ENCODE peak calls at places on chromosomes 5 and 9, in eight cellular contexts. R is NCI-H187 treated with DMSO at 0.1 percent for 48 hours; J is H4; S is NCI-H1436; U is EL; X is CD4-positive, alpha-beta T cell; M is CD8-positive, alpha-beta memory T cell; G is GM18507. A is an unnamed sample.

GRCh38 chr5:43769576-43770352 is 166.8 kb downstream of the NNT start:
- DNase-seq in R (no peak), J (no peak), S (no peak), U (no peak), X (no peak), M (no peak), G (no peak), A (no peak)

GRCh38 chr5:149172261-149172660 is 31.0 kb downstream of the ABLIM3 start:
- DNase-seq in R (no peak), J (no peak), S (no peak), U (peak; percentile 95), X (no peak), M (no peak), G (no peak), A (peak; percentile 65)

GRCh38 chr9:133356391-133357091 is at the start of the genes SURF1 and SURF2:
- DNase-seq in R (no peak), J (peak; percentile 42), S (peak; percentile 77), U (peak; percentile 82), X (peak; percentile 83), M (peak; percentile 83), G (peak; percentile 78), A (peak; percentile 93)

GRCh38 chr9:104386425-104387069 is 117.5 kb upstream of the OR13F1 start:
- DNase-seq in R (peak; percentile 25), J (peak; percentile 49), S (peak; percentile 44), U (peak; percentile 25), X (no peak), M (no peak), G (no peak), A (peak; percentile 59)

GRCh38 chr9:95874303-95874988 is 1.0 kb upstream of the ERCC6L2 start:
- DNase-seq in R (no peak), J (no peak), S (no peak), U (peak; percentile 45), X (no peak), M (no peak), G (no peak), A (peak; percentile 45)

GRCh38 chr5:181052526-181052927 is 12.5 kb downstream of the BTNL9 start:
- DNase-seq in R (no peak), J (no peak), S (no peak), U (no peak), X (no peak), M (no peak), G (no peak), A (peak; percentile 16)

GRCh38 chr5:10421841-10422691 is 19.6 kb upstream of the ROPN1L start:
- DNase-seq in R (no peak), J (no peak), S (no peak), U (no peak), X (no peak), M (no peak), G (no peak), A (no peak)

GRCh38 chr9:98142182-98142924 is 23.3 kb upstream of the TRIM14 start:
- DNase-seq in R (no peak), J (peak; percentile 71), S (no peak), U (no peak), X (no peak), M (no peak), G (no peak), A (peak; percentile 5)

GRCh38 chr5:176365663-176366574 is 632 bp downstream of the ARL10 start:
- DNase-seq in R (no peak), J (no peak), S (no peak), U (peak; percentile 77), X (no peak), M (peak; percentile 31), G (no peak), A (peak; percentile 82)

GRCh38 chr5:176658007-176658599 is 10.8 kb downstream of the TSPAN17 start:
- DNase-seq in R (peak; percentile 18), J (peak; percentile 83), S (peak; percentile 11), U (peak; percentile 62), X (peak; percentile 44), M (peak; percentile 41), G (no peak), A (peak; percentile 80)

GRCh38 chr9:4069457-4070162 is 230.3 kb downstream of the GLIS3 start:
- DNase-seq in R (no peak), J (no peak), S (no peak), U (no peak), X (no peak), M (no peak), G (no peak), A (no peak)

GRCh38 chr5:97044057-97044456 is 98.4 kb downstream of the LIX1 start:
- DNase-seq in R (no peak), J (peak; percentile 30), S (no peak), U (peak; percentile 23), X (no peak), M (no peak), G (no peak), A (peak; percentile 31)

GRCh38 chr5:6632324-6632930 is 417 bp downstream of the NSUN2 start:
- DNase-seq in R (no peak), J (no peak), S (no peak), U (peak; percentile 48), X (no peak), M (no peak), G (no peak), A (peak; percentile 59)

GRCh38 chr5:60844429-60844890 is 391 bp upstream of the ELOVL7 start:
- DNase-seq in R (no peak), J (peak; percentile 35), S (no peak), U (peak; percentile 38), X (no peak), M (no peak), G (no peak), A (no peak)

GRCh38 chr9:6459718-6460117 is 46.7 kb downstream of the UHRF2 start:
- DNase-seq in R (no peak), J (no peak), S (no peak), U (no peak), X (no peak), M (no peak), G (no peak), A (no peak)

GRCh38 chr9:116809656-116810055 is 122.6 kb downstream of the TRIM32 start:
- DNase-seq in R (no peak), J (no peak), S (no peak), U (no peak), X (no peak), M (no peak), G (no peak), A (no peak)

GRCh38 chr9:98570663-98571440 is 137.9 kb downstream of the GABBR2 start:
- DNase-seq in R (no peak), J (no peak), S (no peak), U (no peak), X (no peak), M (no peak), G (no peak), A (no peak)

GRCh38 chr5:16492398-16493175 is 27.0 kb upstream of the ZNF622 start:
- DNase-seq in R (no peak), J (no peak), S (no peak), U (peak; percentile 39), X (no peak), M (no peak), G (no peak), A (peak; percentile 47)

GRCh38 chr9:116274293-116274692 is 120.7 kb downstream of the PAPPA start:
- DNase-seq in R (no peak), J (no peak), S (no peak), U (no peak), X (no peak), M (no peak), G (no peak), A (peak; percentile 46)

GRCh38 chr9:97518909-97519307 is 17.4 kb downstream of the TMOD1 start:
- DNase-seq in R (peak; percentile 32), J (peak; percentile 70), S (peak; percentile 32), U (peak; percentile 85), X (no peak), M (no peak), G (no peak), A (peak; percentile 40)

GRCh38 chr9:126429190-126429589 is 102.6 kb downstream of the MVB12B start:
- DNase-seq in R (no peak), J (no peak), S (no peak), U (no peak), X (no peak), M (no peak), G (no peak), A (no peak)

GRCh38 chr5:142637871-142638270 is 48.0 kb downstream of the FGF1 start:
- DNase-seq in R (no peak), J (no peak), S (no peak), U (no peak), X (no peak), M (no peak), G (no peak), A (no peak)

GRCh38 chr5:146059349-146060220 is 45.8 kb downstream of the PLAC8L1 start:
- DNase-seq in R (no peak), J (no peak), S (no peak), U (no peak), X (no peak), M (no peak), G (no peak), A (no peak)